ENCODE peak calls at places on chromosomes 11 and 22, in four cellular contexts. N, L, K and E are unnamed samples.

GRCh38 chr22:36027579-36027959 is 1.1 kb downstream of the RBFOX2 start:
- DNase-seq in K (no peak), N (no peak), L (peak; percentile 53), E (no peak)

GRCh38 chr22:49289822-49290221 is 537.9 kb downstream of the BRD1 start:
- DNase-seq in N (no peak), L (no peak), K (peak; percentile 29), E (no peak)

GRCh38 chr11:12377824-12378593 is 638 bp downstream of the PARVA start:
- DNase-seq in N (peak; percentile 87), L (no peak), K (peak; percentile 91), E (peak; percentile 89)

GRCh38 chr11:12893787-12894672 is 115.1 kb upstream of the RASSF10 start:
- DNase-seq in L (peak; percentile 52), N (peak; percentile 67), K (peak; percentile 71), E (no peak)

GRCh38 chr11:125376856-125377255 is 119.2 kb downstream of the FEZ1 start:
- DNase-seq in L (no peak), N (no peak), K (no peak), E (no peak)

GRCh38 chr11:9529333-9529648 is 44.2 kb upstream of the WEE1 start:
- DNase-seq in N (peak; percentile 53), L (no peak), K (no peak), E (no peak)

GRCh38 chr11:1674879-1675235 is 22.1 kb upstream of the KRTAP5-6 start:
- DNase-seq in N (no peak), K (no peak), L (no peak), E (peak; percentile 49)

GRCh38 chr11:121810291-121810690 is 305.7 kb downstream of the BLID start:
- DNase-seq in N (peak; percentile 32), L (no peak), K (no peak), E (no peak)

GRCh38 chr11:86869966-86870570 is 69.7 kb downstream of the PRSS23 start:
- DNase-seq in K (no peak), L (peak; percentile 53), N (peak; percentile 78), E (no peak)

GRCh38 chr11:9462806-9463537 is 2.2 kb downstream of the ZNF143 start:
- DNase-seq in N (peak; percentile 9), L (no peak), K (no peak), E (no peak)

GRCh38 chr11:133918606-133919260 is 38.0 kb downstream of the IGSF9B start:
- DNase-seq in L (no peak), N (no peak), K (no peak), E (peak; percentile 65)

GRCh38 chr11:43358308-43358669 is 431 bp upstream of the TTC17 start:
- DNase-seq in L (peak; percentile 9), N (peak; percentile 7), K (no peak), E (no peak)

GRCh38 chr11:105000167-105000566 is 22.8 kb downstream of the CASP5 start:
- DNase-seq in K (no peak), N (no peak), L (no peak), E (no peak)

GRCh38 chr11:122159173-122159701 is 43.2 kb upstream of the BLID start:
- DNase-seq in K (no peak), L (no peak), N (peak; percentile 85), E (peak; percentile 43)

GRCh38 chr11:11336664-11337063 is 16.4 kb downstream of the CSNK2A3 start:
- DNase-seq in N (no peak), K (no peak), L (no peak), E (no peak)

GRCh38 chr11:123494195-123495050 is 64.4 kb downstream of the GRAMD1B start:
- DNase-seq in L (no peak), K (no peak), N (peak; percentile 51), E (no peak)

GRCh38 chr11:35115688-35116030 is 23.3 kb upstream of the CD44 start:
- DNase-seq in N (no peak), L (peak; percentile 44), K (no peak), E (no peak)

GRCh38 chr11:63761173-63761572 is 7.4 kb downstream of the ZFTA start:
- DNase-seq in N (no peak), L (no peak), K (no peak), E (no peak)

GRCh38 chr11:72352859-72353551 is 81.3 kb downstream of the CLPB start:
- DNase-seq in L (no peak), N (peak; percentile 77), K (no peak), E (no peak)

GRCh38 chr22:29470159-29470855 is 9.7 kb upstream of the NEFH start:
- DNase-seq in L (peak; percentile 81), N (peak; percentile 70), K (peak; percentile 83), E (peak; percentile 80)

GRCh38 chr11:45739866-45740265 is 65.1 kb upstream of the SLC35C1 start:
- DNase-seq in L (no peak), K (no peak), N (peak; percentile 25), E (no peak)

GRCh38 chr11:30295178-30295885 is 27.6 kb upstream of the ARL14EP start:
- DNase-seq in K (no peak), L (no peak), N (no peak), E (peak; percentile 45)

GRCh38 chr22:19179472-19180048 is 1.0 kb upstream of the SLC25A1 start:
- DNase-seq in L (peak; percentile 84), K (peak; percentile 89), N (peak; percentile 93), E (peak; percentile 90)

GRCh38 chr11:102109896-102110760 is at the start of gene YAP1:
- DNase-seq in N (peak; percentile 97), K (peak; percentile 95), L (peak; percentile 74), E (peak; percentile 96)

GRCh38 chr22:35921777-35922176 is 106.8 kb downstream of the RBFOX2 start:
- DNase-seq in K (no peak), L (peak; percentile 86), N (peak; percentile 93), E (no peak)

GRCh38 chr11:109865558-109866186 is 227.5 kb upstream of the ZC3H12C start:
- DNase-seq in K (no peak), L (no peak), N (no peak), E (peak; percentile 63)

GRCh38 chr22:29635734-29636357 is 32.4 kb downstream of the NF2 start:
- DNase-seq in N (peak; percentile 74), L (peak; percentile 58), K (no peak), E (no peak)

GRCh38 chr22:35538801-35539321 is 1.8 kb upstream of the RASD2 start:
- DNase-seq in L (peak; percentile 62), N (peak; percentile 26), K (no peak), E (no peak)

GRCh38 chr11:69398529-69399492 is 82.7 kb upstream of the LINC01488 start:
- DNase-seq in K (peak; percentile 41), L (no peak), N (no peak), E (peak; percentile 69)

GRCh38 chr22:24894998-24895397 is 51.5 kb downstream of the LHFPL7 start:
- DNase-seq in N (peak; percentile 92), L (no peak), K (peak; percentile 79), E (peak; percentile 89)

GRCh38 chr11:104917259-104918112 is 19.2 kb upstream of the CASP12 start:
- DNase-seq in L (no peak), K (no peak), N (no peak), E (no peak)

GRCh38 chr22:39913886-39914285 is 13.0 kb downstream of the GRAP2 start:
- DNase-seq in L (no peak), K (no peak), N (no peak), E (no peak)

GRCh38 chr11:59106363-59107336 is at the start of gene FAM111B:
- DNase-seq in L (peak; percentile 91), N (peak; percentile 91), K (peak; percentile 88), E (peak; percentile 88)

GRCh38 chr22:46654426-46654825 is 34.2 kb downstream of the GRAMD4 start:
- DNase-seq in K (no peak), N (no peak), L (no peak), E (no peak)
- H3K4me1 ChIP-seq in K (peaks cover 14% of the 10 kb centered on the region), N (peaks cover 21% of the 10 kb centered on the region), L (peaks cover 10% of the 10 kb centered on the region), E (peaks cover 22% of the 10 kb centered on the region)

DNA sequence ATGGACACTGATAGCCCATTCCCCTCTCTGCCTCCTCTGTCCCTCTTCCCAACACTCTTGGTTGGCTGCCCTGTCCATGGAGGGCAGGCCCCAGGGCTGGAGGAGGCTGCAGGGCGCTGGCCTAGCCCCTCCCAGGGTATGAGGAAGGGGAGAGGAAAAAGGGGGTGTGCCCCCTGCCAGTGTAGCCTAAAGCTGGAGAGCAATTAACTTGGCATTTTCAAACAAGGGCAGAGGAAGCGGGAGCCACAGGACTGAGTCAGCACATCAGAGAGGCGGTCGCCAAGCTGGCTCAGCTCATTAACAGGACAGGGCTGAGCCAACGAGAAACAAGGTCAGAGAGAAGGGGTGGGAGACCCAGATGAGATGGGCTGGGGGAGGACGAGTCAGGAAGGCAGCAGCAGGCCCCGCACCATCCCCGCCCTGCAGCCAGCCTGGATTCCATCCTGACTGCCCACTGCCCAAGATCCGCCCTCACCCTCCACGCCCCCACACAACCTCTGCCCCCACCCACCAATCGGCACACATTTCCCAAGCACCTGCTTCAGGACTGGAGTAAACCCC is 76.3 kb downstream of the BUD13 start:
- DNase-seq in N (peak; percentile 23), L (no peak), K (no peak), E (no peak)
- H3K27ac ChIP-seq in N (no peak overlapping the region), L (no peak overlapping the region), K (no peak overlapping the region), E (no peak overlapping the region)

GRCh38 chr11:65428578-65429068 is 6.0 kb downstream of the NEAT1 start:
- DNase-seq in K (peak; percentile 71), L (no peak), N (no peak), E (peak; percentile 61)
- H3K4me1 ChIP-seq in K (peaks cover 52% of the 10 kb centered on the region), L (peaks cover 77% of the 10 kb centered on the region), N (peaks cover 51% of the 10 kb centered on the region), E (peaks cover 27% of the 10 kb centered on the region)

DNA sequence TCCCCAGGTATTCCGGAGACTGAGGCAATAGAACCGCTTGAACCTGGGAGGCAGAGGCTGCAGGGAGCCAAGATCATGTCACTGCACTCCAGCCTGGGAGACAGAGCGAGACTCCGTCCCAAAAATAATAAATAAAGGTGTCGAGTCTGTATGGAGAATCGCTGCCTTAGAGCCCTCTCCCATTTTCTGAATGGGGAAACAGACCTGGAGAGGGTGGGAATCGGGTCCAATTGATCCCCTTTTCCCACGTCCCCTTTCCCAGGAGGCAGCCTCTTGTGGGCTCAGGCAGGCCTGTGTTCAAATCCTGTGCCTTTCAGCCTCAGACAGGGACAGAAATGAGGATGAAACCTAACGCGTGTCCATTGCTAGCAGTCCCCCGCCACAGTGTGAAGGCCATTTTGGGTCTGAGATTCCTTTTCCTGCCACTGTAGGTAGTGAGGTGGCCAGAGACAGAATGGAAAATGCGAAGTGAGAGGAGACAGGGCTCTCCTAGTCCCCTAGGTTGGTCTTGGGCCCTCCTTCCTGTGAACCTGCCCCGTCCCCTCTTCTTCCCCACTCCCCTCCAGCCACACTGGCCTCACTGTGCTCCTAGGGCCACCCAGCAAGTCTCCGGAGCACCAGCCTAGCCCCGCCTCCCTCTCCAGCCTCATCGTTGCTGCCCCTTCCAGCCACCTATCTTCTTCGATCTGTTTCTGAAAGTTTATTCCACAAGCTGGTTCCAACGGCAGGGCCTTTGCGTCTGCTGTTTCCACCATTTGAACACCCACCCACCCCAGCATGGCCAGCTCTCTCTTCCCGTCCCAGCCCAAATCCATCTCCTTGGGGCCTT is 2.7 kb upstream of the POLDIP3 start:
- DNase-seq in L (no peak), N (no peak), K (no peak), E (no peak)
- H3K27ac ChIP-seq in L (no peak overlapping the region), N (peak overlapping the region; percentile 50), K (no peak overlapping the region), E (no peak overlapping the region)

DNA sequence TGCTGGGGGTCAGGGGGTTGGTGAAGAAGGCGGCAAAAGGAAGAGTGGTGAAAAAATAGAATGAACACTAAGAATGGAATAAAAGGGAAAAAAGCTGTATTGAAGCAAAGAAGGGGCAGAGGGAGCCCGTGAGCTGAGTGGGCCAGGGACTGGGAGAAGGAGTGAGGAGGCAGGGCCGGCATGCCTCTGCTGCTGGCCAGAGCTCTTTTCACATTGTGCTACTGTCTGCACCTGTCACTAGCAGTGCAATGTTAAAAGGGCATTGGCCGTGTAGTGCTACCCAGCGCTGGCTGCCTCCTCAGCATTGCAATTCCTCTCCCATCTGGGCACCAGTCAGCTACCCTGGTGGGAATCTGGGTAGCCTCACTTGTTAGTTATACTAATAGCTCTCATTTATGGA is 8.7 kb downstream of the YPEL4 start:
- DNase-seq in N (peak; percentile 51), L (peak; percentile 24), K (no peak), E (no peak)
- H3K4me1 ChIP-seq in N (peaks cover 45% of the 10 kb centered on the region), L (peaks cover 36% of the 10 kb centered on the region), K (peaks cover 29% of the 10 kb centered on the region), E (no peaks in the 10 kb centered on the region)